ENCODE peak calls at places on chromosomes 13 and 19, in ten cellular contexts. One of them, this sample, is unnamed.

GRCh38 chr13:87331178-87331577 is 340.0 kb upstream of the SLITRK5 start:
- DNase-seq in B cell: no peak
- DNase-seq in kidney epithelial cell: peak; percentile 14
- DNase-seq in cardiac muscle cell: no peak
- DNase-seq in omental fat pad: no peak
- DNase-seq in heart left ventricle: peak; percentile 34
- DNase-seq in H9: no peak
- DNase-seq in PC-9: peak; percentile 35
- DNase-seq in fibroblast of the aortic adventitia: no peak
- DNase-seq in fibroblast of pulmonary artery: peak; percentile 1
- DNase-seq in this sample: no peak

GRCh38 chr19:8151499-8152035 is 2.2 kb upstream of the FBN3 start:
- DNase-seq in B cell: no peak
- DNase-seq in kidney epithelial cell: no peak
- DNase-seq in cardiac muscle cell: no peak
- DNase-seq in omental fat pad: no peak
- DNase-seq in heart left ventricle: no peak
- DNase-seq in H9: no peak
- DNase-seq in PC-9: no peak
- DNase-seq in fibroblast of the aortic adventitia: no peak
- DNase-seq in fibroblast of pulmonary artery: no peak
- DNase-seq in this sample: no peak

GRCh38 chr19:43984687-43985000 is 656 bp downstream of the ZNF155 start:
- DNase-seq in B cell: no peak
- DNase-seq in kidney epithelial cell: no peak
- DNase-seq in cardiac muscle cell: no peak
- DNase-seq in omental fat pad: no peak
- DNase-seq in heart left ventricle: peak; percentile 42
- DNase-seq in H9: no peak
- DNase-seq in PC-9: no peak
- DNase-seq in fibroblast of the aortic adventitia: no peak
- DNase-seq in fibroblast of pulmonary artery: no peak
- DNase-seq in this sample: no peak

GRCh38 chr19:13983213-13983889 is 22.8 kb downstream of the RFX1 start:
- DNase-seq in B cell: no peak
- DNase-seq in kidney epithelial cell: no peak
- DNase-seq in cardiac muscle cell: no peak
- DNase-seq in omental fat pad: no peak
- DNase-seq in heart left ventricle: no peak
- DNase-seq in H9: no peak
- DNase-seq in PC-9: no peak
- DNase-seq in fibroblast of the aortic adventitia: no peak
- DNase-seq in fibroblast of pulmonary artery: no peak
- DNase-seq in this sample: no peak

GRCh38 chr13:48942131-48942530 is 33.6 kb upstream of the FNDC3A start:
- DNase-seq in B cell: no peak
- DNase-seq in kidney epithelial cell: no peak
- DNase-seq in cardiac muscle cell: no peak
- DNase-seq in omental fat pad: no peak
- DNase-seq in heart left ventricle: no peak
- DNase-seq in H9: no peak
- DNase-seq in PC-9: no peak
- DNase-seq in fibroblast of the aortic adventitia: peak; percentile 59
- DNase-seq in fibroblast of pulmonary artery: peak; percentile 64
- DNase-seq in this sample: no peak

GRCh38 chr13:112424098-112424497 is 47.9 kb downstream of the SPACA7 start:
- DNase-seq in B cell: no peak
- DNase-seq in kidney epithelial cell: no peak
- DNase-seq in cardiac muscle cell: no peak
- DNase-seq in omental fat pad: no peak
- DNase-seq in heart left ventricle: no peak
- DNase-seq in H9: no peak
- DNase-seq in PC-9: no peak
- DNase-seq in fibroblast of the aortic adventitia: no peak
- DNase-seq in fibroblast of pulmonary artery: no peak
- DNase-seq in this sample: no peak

GRCh38 chr19:40700083-40700482 is 9.6 kb upstream of the NUMBL start:
- DNase-seq in B cell: no peak
- DNase-seq in kidney epithelial cell: no peak
- DNase-seq in cardiac muscle cell: no peak
- DNase-seq in omental fat pad: no peak
- DNase-seq in heart left ventricle: no peak
- DNase-seq in H9: no peak
- DNase-seq in PC-9: no peak
- DNase-seq in fibroblast of the aortic adventitia: no peak
- DNase-seq in fibroblast of pulmonary artery: no peak
- DNase-seq in this sample: no peak

GRCh38 chr19:55287361-55288079 is 3.7 kb downstream of the BRSK1 start:
- DNase-seq in B cell: no peak
- DNase-seq in kidney epithelial cell: no peak
- DNase-seq in cardiac muscle cell: no peak
- DNase-seq in omental fat pad: no peak
- DNase-seq in heart left ventricle: no peak
- DNase-seq in H9: no peak
- DNase-seq in PC-9: no peak
- DNase-seq in fibroblast of the aortic adventitia: no peak
- DNase-seq in fibroblast of pulmonary artery: no peak
- DNase-seq in this sample: no peak

GRCh38 chr19:23957660-23958281 is 43.1 kb downstream of the ZNF726 start:
- DNase-seq in B cell: no peak
- DNase-seq in kidney epithelial cell: peak; percentile 87
- DNase-seq in cardiac muscle cell: no peak
- DNase-seq in omental fat pad: no peak
- DNase-seq in heart left ventricle: no peak
- DNase-seq in H9: no peak
- DNase-seq in PC-9: peak; percentile 97
- DNase-seq in fibroblast of the aortic adventitia: peak; percentile 3
- DNase-seq in fibroblast of pulmonary artery: peak; percentile 7
- DNase-seq in this sample: no peak

GRCh38 chr13:44012910-44013309 is 133.2 kb downstream of the LACC1 start:
- DNase-seq in B cell: no peak
- DNase-seq in kidney epithelial cell: peak; percentile 88
- DNase-seq in cardiac muscle cell: no peak
- DNase-seq in omental fat pad: no peak
- DNase-seq in heart left ventricle: no peak
- DNase-seq in H9: no peak
- DNase-seq in PC-9: no peak
- DNase-seq in fibroblast of the aortic adventitia: no peak
- DNase-seq in fibroblast of pulmonary artery: no peak
- DNase-seq in this sample: no peak

GRCh38 chr19:8609210-8610040 is 1.1 kb downstream of the ADAMTS10 start:
- DNase-seq in B cell: no peak
- DNase-seq in kidney epithelial cell: no peak
- DNase-seq in cardiac muscle cell: peak; percentile 68
- DNase-seq in omental fat pad: peak; percentile 44
- DNase-seq in heart left ventricle: peak; percentile 76
- DNase-seq in H9: peak; percentile 82
- DNase-seq in PC-9: no peak
- DNase-seq in fibroblast of the aortic adventitia: peak; percentile 60
- DNase-seq in fibroblast of pulmonary artery: peak; percentile 71
- DNase-seq in this sample: peak; percentile 72

GRCh38 chr13:97116754-97117153 is 105.4 kb upstream of the MBNL2 start:
- DNase-seq in B cell: no peak
- DNase-seq in kidney epithelial cell: no peak
- DNase-seq in cardiac muscle cell: peak; percentile 33
- DNase-seq in omental fat pad: no peak
- DNase-seq in heart left ventricle: peak; percentile 52
- DNase-seq in H9: no peak
- DNase-seq in PC-9: peak; percentile 56
- DNase-seq in fibroblast of the aortic adventitia: peak; percentile 78
- DNase-seq in fibroblast of pulmonary artery: peak; percentile 60
- DNase-seq in this sample: no peak

GRCh38 chr19:35459414-35460082 is 11.5 kb downstream of the FFAR2 start:
- DNase-seq in B cell: no peak
- DNase-seq in kidney epithelial cell: no peak
- DNase-seq in cardiac muscle cell: no peak
- DNase-seq in omental fat pad: no peak
- DNase-seq in heart left ventricle: peak; percentile 71
- DNase-seq in H9: no peak
- DNase-seq in PC-9: no peak
- DNase-seq in fibroblast of the aortic adventitia: no peak
- DNase-seq in fibroblast of pulmonary artery: peak; percentile 41
- DNase-seq in this sample: no peak

GRCh38 chr13:49683489-49683888 is 7.8 kb downstream of the EBPL start:
- DNase-seq in B cell: no peak
- DNase-seq in kidney epithelial cell: no peak
- DNase-seq in cardiac muscle cell: no peak
- DNase-seq in omental fat pad: no peak
- DNase-seq in heart left ventricle: no peak
- DNase-seq in H9: no peak
- DNase-seq in PC-9: no peak
- DNase-seq in fibroblast of the aortic adventitia: no peak
- DNase-seq in fibroblast of pulmonary artery: no peak
- DNase-seq in this sample: peak; percentile 44

GRCh38 chr19:13835791-13836723 is 40.8 kb downstream of the ZSWIM4 start:
- DNase-seq in B cell: no peak
- DNase-seq in kidney epithelial cell: no peak
- DNase-seq in cardiac muscle cell: no peak
- DNase-seq in omental fat pad: no peak
- DNase-seq in heart left ventricle: peak; percentile 71
- DNase-seq in H9: no peak
- DNase-seq in PC-9: peak; percentile 48
- DNase-seq in fibroblast of the aortic adventitia: no peak
- DNase-seq in fibroblast of pulmonary artery: no peak
- DNase-seq in this sample: no peak

GRCh38 chr13:35994131-35994966 is 136.8 kb downstream of the DCLK1 start:
- DNase-seq in B cell: no peak
- DNase-seq in kidney epithelial cell: peak; percentile 38
- DNase-seq in cardiac muscle cell: no peak
- DNase-seq in omental fat pad: no peak
- DNase-seq in heart left ventricle: peak; percentile 82
- DNase-seq in H9: no peak
- DNase-seq in PC-9: no peak
- DNase-seq in fibroblast of the aortic adventitia: peak; percentile 100
- DNase-seq in fibroblast of pulmonary artery: peak; percentile 96
- DNase-seq in this sample: no peak

GRCh38 chr13:92833071-92833470 is 393.5 kb upstream of the GPC6 start:
- DNase-seq in B cell: no peak
- DNase-seq in kidney epithelial cell: no peak
- DNase-seq in cardiac muscle cell: no peak
- DNase-seq in omental fat pad: no peak
- DNase-seq in heart left ventricle: no peak
- DNase-seq in H9: no peak
- DNase-seq in PC-9: no peak
- DNase-seq in fibroblast of the aortic adventitia: peak; percentile 22
- DNase-seq in fibroblast of pulmonary artery: peak; percentile 21
- DNase-seq in this sample: no peak

GRCh38 chr13:31073859-31074718 is 87.6 kb downstream of the HSPH1 start:
- DNase-seq in B cell: no peak
- DNase-seq in kidney epithelial cell: no peak
- DNase-seq in cardiac muscle cell: no peak
- DNase-seq in omental fat pad: no peak
- DNase-seq in heart left ventricle: no peak
- DNase-seq in H9: no peak
- DNase-seq in PC-9: peak; percentile 43
- DNase-seq in fibroblast of the aortic adventitia: peak; percentile 34
- DNase-seq in fibroblast of pulmonary artery: peak; percentile 51
- DNase-seq in this sample: peak; percentile 78

GRCh38 chr19:32227561-32228165 is 117.7 kb upstream of the ZNF507 start:
- DNase-seq in B cell: no peak
- DNase-seq in kidney epithelial cell: no peak
- DNase-seq in cardiac muscle cell: no peak
- DNase-seq in omental fat pad: no peak
- DNase-seq in heart left ventricle: no peak
- DNase-seq in H9: peak; percentile 73
- DNase-seq in PC-9: no peak
- DNase-seq in fibroblast of the aortic adventitia: no peak
- DNase-seq in fibroblast of pulmonary artery: no peak
- DNase-seq in this sample: no peak
- TF ChIP-seq CTCF in B cell: no peak
- TF ChIP-seq CTCF in kidney epithelial cell: no peak
- TF ChIP-seq CTCF in cardiac muscle cell: no peak
- TF ChIP-seq CTCF in omental fat pad: no peak
- TF ChIP-seq CTCF in heart left ventricle: no peak
- TF ChIP-seq CTCF in H9: peak; percentile 40
- TF ChIP-seq CTCF in PC-9: no peak
- TF ChIP-seq CTCF in fibroblast of the aortic adventitia: no peak
- TF ChIP-seq CTCF in fibroblast of pulmonary artery: no peak
- TF ChIP-seq CTCF in this sample: no peak

GRCh38 chr13:19606737-19607136 is 26.7 kb upstream of the MPHOSPH8 start:
- DNase-seq in B cell: no peak
- DNase-seq in kidney epithelial cell: no peak
- DNase-seq in cardiac muscle cell: no peak
- DNase-seq in omental fat pad: no peak
- DNase-seq in heart left ventricle: no peak
- DNase-seq in H9: no peak
- DNase-seq in PC-9: no peak
- DNase-seq in fibroblast of the aortic adventitia: no peak
- DNase-seq in fibroblast of pulmonary artery: no peak
- DNase-seq in this sample: no peak
- TF ChIP-seq CTCF in B cell: no peak
- TF ChIP-seq CTCF in kidney epithelial cell: no peak
- TF ChIP-seq CTCF in cardiac muscle cell: no peak
- TF ChIP-seq CTCF in omental fat pad: no peak
- TF ChIP-seq CTCF in heart left ventricle: no peak
- TF ChIP-seq CTCF in H9: no peak
- TF ChIP-seq CTCF in PC-9: no peak
- TF ChIP-seq CTCF in fibroblast of the aortic adventitia: no peak
- TF ChIP-seq CTCF in fibroblast of pulmonary artery: no peak
- TF ChIP-seq CTCF in this sample: no peak

GRCh38 chr13:27281420-27281819 is 10.8 kb downstream of the RASL11A start:
- DNase-seq in B cell: no peak
- DNase-seq in kidney epithelial cell: no peak
- DNase-seq in cardiac muscle cell: no peak
- DNase-seq in omental fat pad: no peak
- DNase-seq in heart left ventricle: no peak
- DNase-seq in H9: no peak
- DNase-seq in PC-9: no peak
- DNase-seq in fibroblast of the aortic adventitia: no peak
- DNase-seq in fibroblast of pulmonary artery: peak; percentile 20
- DNase-seq in this sample: no peak
- TF ChIP-seq CTCF in B cell: no peak
- TF ChIP-seq CTCF in kidney epithelial cell: peak; percentile 11
- TF ChIP-seq CTCF in cardiac muscle cell: no peak
- TF ChIP-seq CTCF in omental fat pad: no peak
- TF ChIP-seq CTCF in heart left ventricle: no peak
- TF ChIP-seq CTCF in H9: no peak
- TF ChIP-seq CTCF in PC-9: no peak
- TF ChIP-seq CTCF in fibroblast of the aortic adventitia: no peak
- TF ChIP-seq CTCF in fibroblast of pulmonary artery: no peak
- TF ChIP-seq CTCF in this sample: no peak

DNA sequence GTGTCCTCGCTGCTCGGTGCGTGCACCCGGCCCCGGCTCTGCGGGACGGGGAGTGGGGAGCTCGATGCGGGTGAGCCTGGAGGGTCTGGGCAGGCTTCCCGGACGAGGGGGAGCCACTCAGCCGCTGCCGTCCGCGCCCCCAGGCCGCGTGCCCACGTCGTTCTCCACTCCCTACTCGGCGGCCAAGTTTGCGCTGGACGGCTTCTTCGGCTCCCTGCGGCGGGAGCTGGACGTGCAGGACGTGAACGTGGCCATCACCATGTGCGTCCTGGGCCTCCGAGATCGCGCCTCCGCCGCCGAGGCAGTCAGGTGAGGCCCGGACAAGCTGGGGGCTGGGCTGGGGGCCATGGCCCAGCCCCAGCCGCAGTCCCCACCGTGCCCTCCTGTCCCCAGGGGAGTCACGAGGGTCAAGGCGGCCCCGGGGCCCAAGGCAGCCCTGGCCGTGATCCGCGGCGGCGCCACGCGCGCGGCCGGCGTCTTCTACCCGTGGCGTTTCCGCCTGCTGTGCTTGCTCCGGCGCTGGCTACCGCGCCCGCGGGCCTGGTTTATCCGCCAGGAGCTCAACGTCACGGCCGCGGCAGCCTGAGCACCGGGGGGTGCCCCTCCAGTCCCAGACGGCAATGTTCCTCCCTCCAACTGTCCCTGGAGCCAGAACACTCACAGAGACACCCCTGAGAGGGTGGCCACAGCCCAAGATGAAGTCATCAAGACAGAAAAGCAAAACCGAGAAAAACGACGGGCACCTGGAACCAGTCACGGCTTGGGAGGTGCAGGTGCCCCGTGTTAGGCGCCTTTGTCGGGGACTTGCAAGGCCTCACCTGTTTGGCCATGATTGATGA is 2.5 kb upstream of the RPL36 start:
- DNase-seq in B cell: no peak
- DNase-seq in kidney epithelial cell: no peak
- DNase-seq in cardiac muscle cell: no peak
- DNase-seq in omental fat pad: no peak
- DNase-seq in heart left ventricle: no peak
- DNase-seq in H9: peak; percentile 37
- DNase-seq in PC-9: no peak
- DNase-seq in fibroblast of the aortic adventitia: no peak
- DNase-seq in fibroblast of pulmonary artery: no peak
- DNase-seq in this sample: no peak
- TF ChIP-seq CTCF in B cell: peak; percentile 43
- TF ChIP-seq CTCF in kidney epithelial cell: no peak
- TF ChIP-seq CTCF in cardiac muscle cell: no peak
- TF ChIP-seq CTCF in omental fat pad: no peak
- TF ChIP-seq CTCF in heart left ventricle: no peak
- TF ChIP-seq CTCF in H9: peak; percentile 17
- TF ChIP-seq CTCF in PC-9: no peak
- TF ChIP-seq CTCF in fibroblast of the aortic adventitia: no peak
- TF ChIP-seq CTCF in fibroblast of pulmonary artery: no peak
- TF ChIP-seq CTCF in this sample: no peak